ENCODE peak calls at places on chromosome 13, in four cellular contexts. P is upper lobe of right lung, X is fibroblast of mammary gland, N is neuronal stem cell. Q is an unnamed sample.

GRCh38 chr13:25329706-25330105 is 28.3 kb downstream of the NUP58 start:
- DNase-seq in X (peak), N (no peak), P (no peak), Q (peak)

GRCh38 chr13:40082644-40083043 is 427.2 kb downstream of the COG6 start:
- DNase-seq in N (no peak), X (no peak), P (no peak), Q (peak)

GRCh38 chr13:94599877-94600276 is 1.8 kb upstream of the GPR180 start:
- DNase-seq in X (no peak), P (no peak), N (no peak), Q (no peak)

GRCh38 chr13:23692816-23693215 is 122.6 kb downstream of the TNFRSF19 start:
- DNase-seq in N (no peak), X (no peak), P (no peak), Q (no peak)

GRCh38 chr13:103067751-103068563 is 1.7 kb upstream of the SLC10A2 start:
- DNase-seq in N (no peak), P (no peak), X (no peak), Q (no peak)

GRCh38 chr13:107370036-107370785 is 802.3 kb upstream of the ARGLU1 start:
- DNase-seq in N (no peak), X (peak), P (no peak), Q (peak)

GRCh38 chr13:36981156-36981743 is 17.9 kb downstream of the ALG5 start:
- DNase-seq in N (no peak), X (peak), P (no peak), Q (peak)

GRCh38 chr13:51784097-51784496 is 19.9 kb downstream of the DHRS12 start:
- DNase-seq in N (no peak), P (no peak), X (no peak), Q (no peak)

DNA sequence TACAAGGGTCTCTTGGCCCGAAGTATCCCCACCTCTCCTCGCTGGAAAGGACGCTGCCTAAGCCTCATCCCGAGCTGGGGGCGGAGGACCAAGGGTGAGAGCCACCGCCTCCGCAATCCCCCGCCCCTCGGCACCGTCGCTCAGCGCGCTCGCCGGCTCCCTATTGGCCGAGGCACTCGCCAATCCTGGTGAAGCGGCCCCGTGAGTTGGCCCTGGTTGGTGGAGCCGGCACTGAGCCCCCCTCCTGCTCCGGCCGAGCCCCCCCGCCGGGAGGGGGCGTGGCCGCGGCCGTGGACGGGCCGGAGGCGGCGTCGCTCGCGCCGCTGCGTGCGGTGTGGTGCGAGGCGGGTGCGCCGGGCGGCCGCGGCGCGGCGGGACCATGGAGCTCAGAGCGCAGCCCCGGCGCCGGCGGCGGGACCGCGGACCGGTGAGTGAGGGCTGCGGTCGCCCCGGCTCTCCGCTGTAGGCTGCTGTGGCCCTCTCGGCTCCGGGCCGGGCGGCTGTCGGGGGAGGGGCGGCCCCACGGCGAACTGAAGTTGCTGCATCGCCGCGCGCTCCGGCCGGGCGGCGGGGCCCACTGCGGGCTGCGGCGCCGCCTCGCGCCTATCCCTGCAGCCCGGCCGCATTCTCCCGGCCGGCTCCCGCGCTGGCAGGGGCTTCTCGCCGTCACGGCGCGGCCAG is at the start of gene WASF3:
- DNase-seq in X (peak), P (peak), N (peak), Q (peak)
- H3K4me3 ChIP-seq in X (peak), P (peak), N (peak), Q (peak)

GRCh38 chr13:33284916-33285315 is 639 bp downstream of the STARD13 start:
- DNase-seq in N (no peak), P (no peak), X (peak), Q (peak)

GRCh38 chr13:33284016-33284415 is 1.5 kb downstream of the STARD13 start:
- DNase-seq in X (peak), N (no peak), P (no peak), Q (peak)

GRCh38 chr13:33286143-33286542 is 588 bp upstream of the STARD13 start:
- DNase-seq in N (no peak), X (peak), P (no peak), Q (no peak)

GRCh38 chr13:33287142-33287882 is 1.8 kb upstream of the STARD13 start:
- DNase-seq in P (no peak), N (no peak), X (no peak), Q (no peak)

GRCh38 chr13:33285420-33286124 is at the start of gene STARD13:
- DNase-seq in P (peak), X (peak), N (peak), Q (peak)
- H3K4me3 ChIP-seq in P (peak), X (peak), N (peak), Q (peak)

DNA sequence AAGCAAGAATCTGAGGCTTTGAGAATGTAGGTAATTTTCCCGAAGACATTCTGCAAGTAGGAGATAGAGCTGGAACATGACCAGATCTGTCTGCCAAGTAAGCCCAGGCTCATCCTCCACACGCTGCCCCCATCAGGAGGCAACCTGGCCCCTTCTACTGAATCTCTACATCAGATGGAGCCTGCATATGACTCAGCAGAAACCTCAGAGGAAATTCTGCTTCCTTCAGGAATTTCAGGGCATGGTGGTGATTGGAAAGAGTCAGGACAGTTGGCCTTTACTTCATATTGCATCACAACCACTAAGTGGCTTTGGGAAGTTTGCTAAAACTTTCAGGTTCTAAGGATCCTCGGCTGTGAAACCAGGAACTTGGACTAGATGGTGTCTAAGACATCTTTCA is 85.2 kb downstream of the LRRC63 start:
- DNase-seq in X (peak), N (no peak), P (no peak), Q (peak)
- H3K4me3 ChIP-seq in X (no peak), N (no peak), P (no peak), Q (no peak)

GRCh38 chr13:110593430-110594130 is 21.8 kb upstream of the NAXD start:
- DNase-seq in P (no peak), N (no peak), X (peak), Q (peak)

GRCh38 chr13:110590577-110590976 is 24.8 kb upstream of the NAXD start:
- DNase-seq in P (no peak), N (no peak), X (no peak), Q (no peak)

GRCh38 chr13:110597041-110597689 is 18.2 kb upstream of the NAXD start:
- DNase-seq in X (no peak), N (no peak), P (no peak), Q (no peak)

GRCh38 chr13:110589991-110590390 is 25.4 kb upstream of the NAXD start:
- DNase-seq in X (no peak), P (no peak), N (no peak), Q (no peak)

GRCh38 chr13:110592670-110593069 is 22.7 kb upstream of the NAXD start:
- DNase-seq in X (peak), N (no peak), P (no peak), Q (no peak)
- H3K4me3 ChIP-seq in X (no peak), N (no peak), P (no peak), Q (no peak)

GRCh38 chr13:97249797-97250495 is 27.8 kb downstream of the MBNL2 start:
- DNase-seq in N (no peak), X (no peak), P (no peak), Q (no peak)
- H3K4me3 ChIP-seq in N (no peak), X (no peak), P (no peak), Q (no peak)

GRCh38 chr13:112106467-112107141 is 39.7 kb downstream of the SOX1 start:
- DNase-seq in X (no peak), P (no peak), N (peak), Q (no peak)
- H3K4me3 ChIP-seq in X (no peak), P (no peak), N (peak), Q (no peak)

GRCh38 chr13:113096052-113096744 is 9.4 kb upstream of the F7 start:
- DNase-seq in N (no peak), X (no peak), P (no peak), Q (no peak)

GRCh38 chr13:113095146-113096051 is 10.2 kb upstream of the F7 start:
- DNase-seq in X (no peak), N (no peak), P (no peak), Q (no peak)

GRCh38 chr13:113093580-113094409 is 11.8 kb upstream of the F7 start:
- DNase-seq in P (no peak), X (no peak), N (no peak), Q (no peak)

GRCh38 chr13:113092776-113093579 is 12.6 kb upstream of the F7 start:
- DNase-seq in X (no peak), N (no peak), P (no peak), Q (no peak)

DNA sequence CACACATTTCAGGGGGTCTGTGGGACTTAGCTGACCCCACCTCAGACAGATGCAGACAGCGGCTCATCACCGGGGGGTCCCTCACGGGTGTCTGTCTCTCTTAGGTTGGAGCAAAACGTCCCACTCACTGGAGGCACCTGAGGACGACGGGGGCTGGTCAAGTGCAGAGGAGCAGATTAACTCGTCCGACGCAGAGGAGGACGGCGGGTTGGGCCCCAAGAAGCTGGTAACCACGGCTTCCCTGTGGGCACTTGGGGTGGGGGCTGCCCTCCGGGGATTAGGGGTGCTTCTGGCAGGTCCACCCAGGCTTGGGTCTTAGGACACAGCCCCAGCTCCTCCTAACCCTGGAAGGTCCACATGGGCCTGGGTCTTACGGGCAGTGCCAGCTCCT is 11.2 kb upstream of the F7 start:
- DNase-seq in X (no peak), P (no peak), N (no peak), Q (no peak)
- H3K4me3 ChIP-seq in X (no peak), P (no peak), N (no peak), Q (no peak)

GRCh38 chr13:105817011-105817410 is 718.5 kb downstream of the EFNB2 start:
- DNase-seq in N (no peak), X (no peak), P (no peak), Q (no peak)
- H3K4me3 ChIP-seq in N (no peak), X (no peak), P (no peak), Q (no peak)

DNA sequence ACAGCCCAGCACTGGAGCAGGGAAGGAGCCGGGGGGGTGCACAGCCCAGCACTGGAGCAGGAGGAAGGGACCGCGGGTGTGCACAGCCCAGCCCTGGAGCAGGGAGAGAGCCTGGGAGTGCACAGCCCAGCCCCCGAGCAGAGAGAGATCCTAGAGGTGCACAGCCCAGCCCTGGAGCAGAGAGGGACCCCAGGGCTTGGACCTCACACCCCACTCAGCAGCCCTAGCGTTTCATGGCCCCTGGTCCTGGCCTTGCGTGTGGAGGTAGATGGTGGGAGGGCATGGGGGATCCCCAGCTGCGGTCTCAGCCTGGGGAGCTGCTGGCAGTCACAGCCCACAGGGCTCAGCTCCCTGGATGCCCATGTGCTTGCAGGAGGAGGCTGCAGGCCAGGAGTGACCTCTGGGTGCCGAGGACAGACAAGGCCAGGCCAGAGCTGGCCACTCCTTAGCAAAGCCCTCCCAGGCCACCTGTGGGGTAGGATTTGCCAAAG is 25.1 kb downstream of the GAS6 start:
- DNase-seq in N (no peak), X (no peak), P (no peak), Q (no peak)
- H3K4me3 ChIP-seq in N (no peak), X (peak), P (peak), Q (peak)